ENCODE peak calls at places on chromosomes 1 and 21, in seven cellular contexts. Y is spleen, M is right lobe of liver, C is breast epithelium, N is ovary, Z is esophagus squamous epithelium, T is uterus. F is an unnamed sample. For H3K27me3, the result is how much of the 10 kb centered on the place peaks cover.

GRCh38 chr1:57963545-57963944 is 539.7 kb upstream of the DAB1 start:
- DNase-seq in Y (no peak), M (no peak), C (no peak), N (no peak), Z (no peak), T (no peak), F (no peak)

GRCh38 chr1:233587958-233588799 is 25.7 kb upstream of the KCNK1 start:
- DNase-seq in Y (no peak), M (no peak), C (no peak), N (no peak), Z (no peak), T (no peak), F (no peak)

GRCh38 chr1:9316080-9316444 is 23.4 kb downstream of the SPSB1 start:
- DNase-seq in Y (no peak), M (no peak), C (no peak), N (no peak), Z (no peak), T (no peak), F (no peak)

GRCh38 chr1:226496616-226497015 is 51.9 kb upstream of the STUM start:
- DNase-seq in Y (no peak), M (no peak), C (no peak), N (no peak), Z (no peak), T (no peak), F (no peak)

GRCh38 chr1:198267921-198268320 is 111.1 kb downstream of the NEK7 start:
- DNase-seq in Y (no peak), M (no peak), C (no peak), N (no peak), Z (no peak), T (no peak), F (no peak)

GRCh38 chr21:25507522-25507921 is 99.8 kb downstream of the MRPL39 start:
- DNase-seq in Y (no peak), M (no peak), C (no peak), N (no peak), Z (no peak), T (no peak), F (no peak)

GRCh38 chr1:24415910-24416665 is 486 bp downstream of the NIPAL3 start:
- DNase-seq in Y (peak), M (peak), C (peak), N (no peak), Z (no peak), T (no peak), F (peak)

GRCh38 chr1:29113407-29114117 is 10.1 kb downstream of the TMEM200B start:
- DNase-seq in Y (no peak), M (no peak), C (no peak), N (no peak), Z (no peak), T (no peak), F (no peak)

GRCh38 chr1:214493126-214493796 is 58.1 kb downstream of the PTPN14 start:
- DNase-seq in Y (no peak), M (no peak), C (no peak), N (no peak), Z (no peak), T (no peak), F (no peak)

GRCh38 chr1:37739222-37739621 is 25.7 kb downstream of the EPHA10 start:
- DNase-seq in Y (no peak), M (no peak), C (no peak), N (no peak), Z (no peak), T (no peak), F (no peak)

GRCh38 chr21:42793774-42794173 is 85.6 kb downstream of the WDR4 start:
- DNase-seq in Y (peak), M (no peak), C (no peak), N (no peak), Z (no peak), T (no peak), F (no peak)

GRCh38 chr1:77900687-77901293 is 12.4 kb downstream of the NEXN start:
- DNase-seq in Y (no peak), M (no peak), C (no peak), N (peak), Z (no peak), T (no peak), F (peak)

GRCh38 chr1:167661527-167662436 is 31.8 kb downstream of the RCSD1 start:
- DNase-seq in Y (no peak), M (no peak), C (no peak), N (no peak), Z (no peak), T (no peak), F (no peak)

GRCh38 chr1:222257024-222257423 is 290.9 kb downstream of the HHIPL2 start:
- DNase-seq in Y (no peak), M (no peak), C (no peak), N (no peak), Z (no peak), T (no peak), F (no peak)

GRCh38 chr1:66266350-66266749 is 267.6 kb upstream of the SGIP1 start:
- DNase-seq in Y (no peak), M (no peak), C (no peak), N (no peak), Z (no peak), T (no peak), F (no peak)

GRCh38 chr1:216960716-216961115 is 237.5 kb upstream of the ESRRG start:
- DNase-seq in Y (no peak), M (no peak), C (no peak), N (no peak), Z (no peak), T (no peak), F (no peak)

GRCh38 chr1:67801903-67802302 is 31.4 kb downstream of the GNG12 start:
- DNase-seq in Y (no peak), M (no peak), C (no peak), N (no peak), Z (no peak), T (no peak), F (no peak)

GRCh38 chr1:90371106-90371813 is 345.8 kb downstream of the BARHL2 start:
- DNase-seq in Y (no peak), M (no peak), C (no peak), N (no peak), Z (no peak), T (no peak), F (no peak)

GRCh38 chr1:174740248-174740990 is 259.3 kb upstream of the CACYBP start:
- DNase-seq in Y (no peak), M (no peak), C (no peak), N (no peak), Z (no peak), T (no peak), F (no peak)

GRCh38 chr1:90840323-90840722 is 123.2 kb upstream of the BARHL2 start:
- DNase-seq in Y (no peak), M (no peak), C (no peak), N (no peak), Z (no peak), T (no peak), F (no peak)

GRCh38 chr1:157992031-157992568 is 1.3 kb upstream of the KIRREL1 start:
- DNase-seq in Y (no peak), M (peak), C (peak), N (peak), Z (no peak), T (peak), F (peak)

GRCh38 chr1:236451796-236452373 is 57.8 kb downstream of the EDARADD start:
- DNase-seq in Y (no peak), M (peak), C (no peak), N (no peak), Z (no peak), T (no peak), F (peak)

GRCh38 chr21:45950740-45951515 is 30.6 kb upstream of the COL6A1 start:
- DNase-seq in Y (no peak), M (no peak), C (peak), N (peak), Z (no peak), T (peak), F (no peak)

GRCh38 chr1:178075323-178075722 is 18.6 kb upstream of the RASAL2 start:
- DNase-seq in Y (no peak), M (no peak), C (no peak), N (no peak), Z (no peak), T (no peak), F (no peak)

GRCh38 chr1:159211331-159212136 is 6.9 kb downstream of the ACKR1 start:
- DNase-seq in Y (peak), M (no peak), C (no peak), N (no peak), Z (no peak), T (peak), F (peak)

GRCh38 chr21:15730484-15731242 is 881 bp downstream of the USP25 start:
- DNase-seq in Y (no peak), M (peak), C (no peak), N (no peak), Z (no peak), T (no peak), F (peak)
- TF ChIP-seq POLR2A in Y (no peak), M (no peak), C (no peak), N (no peak), Z (no peak), T (no peak), F (no peak)

GRCh38 chr1:114390960-114391359 is 120.0 kb downstream of the TRIM33 start:
- DNase-seq in Y (no peak), M (no peak), C (no peak), N (no peak), Z (no peak), T (no peak), F (no peak)

GRCh38 chr1:114388432-114389003 is 122.5 kb downstream of the TRIM33 start:
- DNase-seq in Y (no peak), M (no peak), C (no peak), N (no peak), Z (no peak), T (no peak), F (no peak)

GRCh38 chr1:114384922-114385321 is 126.1 kb downstream of the TRIM33 start:
- DNase-seq in Y (no peak), M (no peak), C (no peak), N (no peak), Z (no peak), T (no peak), F (no peak)

GRCh38 chr1:114386129-114387037 is 124.6 kb downstream of the TRIM33 start:
- DNase-seq in Y (no peak), M (no peak), C (no peak), N (no peak), Z (no peak), T (no peak), F (no peak)

DNA sequence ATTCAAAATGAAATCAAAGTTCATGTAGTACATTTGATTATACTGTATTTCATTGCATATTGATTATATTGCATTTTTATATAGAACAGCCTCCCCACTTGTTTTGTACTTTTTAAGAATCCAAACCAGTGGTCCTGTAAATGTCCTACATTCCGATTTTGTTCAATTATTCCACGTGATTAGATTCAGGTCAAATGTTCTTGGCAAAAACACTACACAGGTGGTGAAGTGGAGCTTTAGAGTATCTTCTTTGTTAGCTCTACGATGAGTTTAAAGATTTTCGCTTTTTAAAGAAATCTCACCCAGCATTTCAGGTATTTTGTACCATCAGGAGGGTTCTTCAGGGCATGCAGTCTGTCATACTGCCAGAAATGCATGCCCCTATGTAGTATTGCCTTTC is 120.6 kb downstream of the TRIM33 start:
- DNase-seq in Y (no peak), M (no peak), C (no peak), N (no peak), Z (no peak), T (no peak), F (no peak)
- H3K4me3 ChIP-seq in Y (no peak), M (no peak), C (no peak), N (no peak), Z (no peak), T (no peak), F (no peak)

GRCh38 chr1:232250838-232251237 is 379.1 kb downstream of the SIPA1L2 start:
- DNase-seq in Y (no peak), M (no peak), C (no peak), N (no peak), Z (no peak), T (no peak), F (no peak)

GRCh38 chr1:232249834-232250233 is 380.1 kb downstream of the SIPA1L2 start:
- DNase-seq in Y (no peak), M (no peak), C (no peak), N (no peak), Z (no peak), T (no peak), F (no peak)

GRCh38 chr1:232250410-232250809 is 379.5 kb downstream of the SIPA1L2 start:
- DNase-seq in Y (no peak), M (no peak), C (no peak), N (no peak), Z (no peak), T (no peak), F (no peak)

GRCh38 chr1:232249335-232249734 is 380.6 kb downstream of the SIPA1L2 start:
- DNase-seq in Y (no peak), M (no peak), C (no peak), N (no peak), Z (no peak), T (no peak), F (no peak)

GRCh38 chr1:232252719-232253118 is 377.2 kb downstream of the SIPA1L2 start:
- DNase-seq in Y (no peak), M (no peak), C (no peak), N (no peak), Z (no peak), T (no peak), F (no peak)
- H3K27me3 ChIP-seq in Y (under half), M (under half), C (under half), N (under half), Z (under half), T (under half), F (under half)

GRCh38 chr21:34545079-34545884 is 33.3 kb upstream of the KCNE1 start:
- DNase-seq in Y (no peak), M (peak), C (peak), N (no peak), Z (no peak), T (no peak), F (no peak)
- TF ChIP-seq POLR2A in Y (no peak), M (peak), C (no peak), N (no peak), Z (no peak), T (no peak), F (no peak)

GRCh38 chr1:220290163-220290761 is 18.0 kb upstream of the RAB3GAP2 start:
- DNase-seq in Y (no peak), M (no peak), C (no peak), N (no peak), Z (no peak), T (no peak), F (no peak)
- H3K4me3 ChIP-seq in Y (no peak), M (no peak), C (no peak), N (no peak), Z (no peak), T (no peak), F (no peak)

GRCh38 chr1:63014267-63014666 is 230.3 kb downstream of the ATG4C start:
- DNase-seq in Y (no peak), M (no peak), C (no peak), N (no peak), Z (no peak), T (no peak), F (no peak)

GRCh38 chr1:63010898-63011660 is 227.1 kb downstream of the ATG4C start:
- DNase-seq in Y (no peak), M (no peak), C (no peak), N (no peak), Z (no peak), T (no peak), F (no peak)

GRCh38 chr1:63012339-63012738 is 228.4 kb downstream of the ATG4C start:
- DNase-seq in Y (no peak), M (peak), C (no peak), N (peak), Z (no peak), T (no peak), F (no peak)
- H3K27me3 ChIP-seq in Y (under half), M (under half), C (under half), N (under half), Z (under half), T (under half), F (under half)

GRCh38 chr1:1058088-1058905 is 15.8 kb downstream of the RNF223 start:
- DNase-seq in Y (no peak), M (peak), C (no peak), N (no peak), Z (no peak), T (no peak), F (no peak)

GRCh38 chr1:1060281-1061000 is 13.7 kb downstream of the RNF223 start:
- DNase-seq in Y (no peak), M (no peak), C (no peak), N (no peak), Z (no peak), T (no peak), F (no peak)

GRCh38 chr1:1061682-1062363 is 12.3 kb downstream of the RNF223 start:
- DNase-seq in Y (no peak), M (no peak), C (no peak), N (no peak), Z (no peak), T (no peak), F (no peak)

GRCh38 chr1:1059494-1060280 is 14.4 kb downstream of the RNF223 start:
- DNase-seq in Y (peak), M (peak), C (peak), N (peak), Z (no peak), T (peak), F (peak)

DNA sequence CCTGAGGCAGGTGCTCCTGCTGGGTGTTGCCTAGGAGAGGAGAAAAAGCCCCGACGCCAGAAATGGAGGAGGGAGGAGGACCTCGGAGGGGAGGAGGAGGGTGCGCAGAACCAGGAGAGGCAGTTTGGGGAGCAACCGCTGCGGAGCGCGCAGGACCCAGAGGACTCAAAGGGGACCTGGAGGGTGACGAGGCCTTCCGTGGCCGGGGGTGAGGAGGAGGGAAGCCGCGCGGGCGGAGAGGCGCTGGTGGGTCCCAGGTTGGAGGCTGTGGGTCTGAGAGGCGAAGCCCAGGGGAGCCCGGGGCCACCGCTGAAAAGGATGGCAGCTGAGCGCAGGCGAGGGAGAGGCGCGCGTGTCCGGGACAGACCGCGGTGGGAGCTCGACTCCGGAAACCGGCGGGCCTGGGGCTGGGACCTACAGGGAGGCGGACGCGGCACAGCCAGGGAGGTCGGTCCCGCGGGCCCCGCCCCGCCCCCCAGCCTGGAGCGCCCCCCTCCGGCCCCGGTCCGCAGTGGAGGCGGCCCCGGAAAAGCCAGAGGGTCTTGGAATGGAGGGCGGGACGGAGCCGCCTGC is 15.1 kb downstream of the RNF223 start:
- DNase-seq in Y (peak), M (no peak), C (no peak), N (no peak), Z (no peak), T (no peak), F (peak)
- TF ChIP-seq POLR2A in Y (no peak), M (no peak), C (no peak), N (no peak), Z (no peak), T (no peak), F (no peak)